ENCODE peak calls at places on chromosome 12, in six cellular contexts. H is fibroblast of mammary gland; T is CD8-positive, alpha-beta T cell; F is K562; N is heart left ventricle; U is ovary. I is an unnamed sample.

GRCh38 chr12:104555650-104556049 is 98.9 kb downstream of the CHST11 start:
- DNase-seq in H (no peak), T (no peak), F (no peak), N (no peak), U (no peak), I (no peak)

GRCh38 chr12:31118831-31119530 is 45.3 kb downstream of the DDX11 start:
- DNase-seq in H (no peak), T (no peak), F (peak), N (no peak), U (peak), I (no peak)

GRCh38 chr12:108711486-108712163 is 19.7 kb downstream of the CORO1C start:
- DNase-seq in H (no peak), T (no peak), F (no peak), N (no peak), U (no peak), I (no peak)

GRCh38 chr12:71128191-71128590 is 29.6 kb downstream of the TSPAN8 start:
- DNase-seq in H (peak), T (no peak), F (no peak), N (no peak), U (no peak), I (no peak)

GRCh38 chr12:54439521-54440255 is 20.6 kb upstream of the ITGA5 start:
- DNase-seq in H (peak), T (no peak), F (peak), N (no peak), U (no peak), I (no peak)

GRCh38 chr12:51036165-51036765 is 10.1 kb upstream of the SLC11A2 start:
- DNase-seq in H (no peak), T (no peak), F (no peak), N (no peak), U (no peak), I (no peak)

GRCh38 chr12:21627924-21628323 is 23.3 kb upstream of the GYS2 start:
- DNase-seq in H (no peak), T (no peak), F (no peak), N (peak), U (no peak), I (no peak)

GRCh38 chr12:121712462-121713256 is at the start of gene TMEM120B:
- DNase-seq in H (peak), T (peak), F (peak), N (peak), U (peak), I (peak)

GRCh38 chr12:75275702-75276101 is 54.4 kb downstream of the CAPS2 start:
- DNase-seq in H (no peak), T (no peak), F (no peak), N (no peak), U (no peak), I (no peak)

GRCh38 chr12:21552983-21553673 is 27.0 kb downstream of the SPX start:
- DNase-seq in H (no peak), T (no peak), F (no peak), N (no peak), U (no peak), I (no peak)

GRCh38 chr12:56758728-56759269 is 4.3 kb upstream of the HSD17B6 start:
- DNase-seq in H (peak), T (no peak), F (no peak), N (no peak), U (no peak), I (no peak)

GRCh38 chr12:43847427-43847826 is 11.5 kb downstream of the TMEM117 start:
- DNase-seq in H (peak), T (no peak), F (no peak), N (no peak), U (no peak), I (no peak)

GRCh38 chr12:108312885-108313203 is 26.3 kb downstream of the CMKLR1 start:
- DNase-seq in H (no peak), T (no peak), F (no peak), N (peak), U (peak), I (no peak)

GRCh38 chr12:31736472-31736871 is 7.7 kb upstream of the AMN1 start:
- DNase-seq in H (peak), T (peak), F (no peak), N (no peak), U (no peak), I (no peak)

GRCh38 chr12:47741340-47741703 is 16.0 kb upstream of the ENDOU start:
- DNase-seq in H (no peak), T (peak), F (no peak), N (peak), U (peak), I (peak)

GRCh38 chr12:119153477-119154434 is 25.0 kb upstream of the HSPB8 start:
- DNase-seq in H (peak), T (no peak), F (peak), N (no peak), U (peak), I (no peak)

GRCh38 chr12:88235183-88235833 is 93.2 kb downstream of the TMTC3 start:
- DNase-seq in H (no peak), T (no peak), F (no peak), N (no peak), U (no peak), I (no peak)

GRCh38 chr12:94134226-94134795 is 14.1 kb upstream of the PLXNC1 start:
- DNase-seq in H (peak), T (peak), F (peak), N (no peak), U (no peak), I (no peak)
- TF ChIP-seq CTCF in H (peak), T (peak), F (peak), N (peak), U (peak), I (peak)

GRCh38 chr12:93373847-93374723 is 3.6 kb upstream of the NUDT4 start:
- DNase-seq in H (no peak), T (no peak), F (no peak), N (no peak), U (no peak), I (no peak)
- H3K4me3 ChIP-seq in H (no peak), T (no peak), F (peak), N (no peak), U (no peak), I (no peak)

DNA sequence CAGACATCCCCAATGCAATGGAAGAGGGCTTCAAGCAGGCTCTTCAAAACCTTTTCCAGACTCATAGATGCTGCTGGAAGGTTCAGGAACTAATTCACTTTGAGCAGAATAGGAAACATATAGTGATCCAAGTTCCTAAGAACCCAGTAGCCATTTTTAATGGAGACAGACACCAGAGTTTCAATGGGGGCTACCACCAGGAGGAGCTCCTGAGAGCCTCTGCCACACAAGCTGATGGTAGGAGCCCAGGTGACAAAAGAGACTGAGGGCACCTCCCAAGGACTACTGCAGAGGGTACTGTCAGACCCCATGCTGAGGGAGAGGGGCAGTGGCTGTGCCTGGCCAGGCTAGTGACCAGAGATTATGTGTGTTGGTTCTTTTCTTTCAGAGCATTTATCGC is 45.9 kb downstream of the IFNG start:
- DNase-seq in H (no peak), T (no peak), F (no peak), N (no peak), U (no peak), I (no peak)
- TF ChIP-seq CTCF in H (peak), T (peak), F (peak), N (no peak), U (no peak), I (no peak)

GRCh38 chr12:77914089-77914488 is 83.4 kb downstream of the NAV3 start:
- DNase-seq in H (peak), T (no peak), F (no peak), N (no peak), U (no peak), I (no peak)

GRCh38 chr12:77916276-77916675 is 85.6 kb downstream of the NAV3 start:
- DNase-seq in H (no peak), T (no peak), F (no peak), N (no peak), U (no peak), I (no peak)
- H3K4me3 ChIP-seq in H (no peak), T (no peak), F (no peak), N (no peak), U (no peak), I (no peak)

DNA sequence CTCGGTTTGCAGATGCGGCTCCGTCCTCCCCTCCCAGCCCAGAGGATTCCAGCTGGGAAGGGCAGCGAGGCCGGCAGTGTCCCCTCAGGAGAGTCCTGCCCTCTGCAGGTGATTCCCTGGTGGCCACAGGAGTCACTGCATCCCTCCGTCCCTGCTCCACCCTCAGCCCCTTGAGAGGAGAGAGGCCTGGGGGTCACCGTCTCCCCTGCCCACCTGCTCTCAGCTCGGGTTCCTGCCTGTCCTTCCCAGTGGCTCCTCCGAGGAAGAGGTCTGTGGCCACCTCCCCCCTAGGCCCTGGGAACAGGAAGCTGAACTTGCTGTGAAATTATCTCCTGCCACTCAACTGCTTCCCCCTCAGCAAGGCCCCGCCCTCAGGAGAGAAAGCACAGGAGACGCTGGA is 12.9 kb upstream of the GALNT9 start:
- DNase-seq in H (no peak), T (no peak), F (no peak), N (no peak), U (no peak), I (no peak)
- TF ChIP-seq CTCF in H (peak), T (no peak), F (peak), N (no peak), U (no peak), I (peak)

GRCh38 chr12:112980491-112981158 is 2.3 kb downstream of the OAS2 start:
- DNase-seq in H (no peak), T (no peak), F (no peak), N (no peak), U (no peak), I (no peak)

GRCh38 chr12:112977641-112978040 is 678 bp upstream of the OAS2 start:
- DNase-seq in H (peak), T (no peak), F (no peak), N (no peak), U (no peak), I (no peak)

GRCh38 chr12:112977139-112977538 is 1.2 kb upstream of the OAS2 start:
- DNase-seq in H (no peak), T (no peak), F (no peak), N (no peak), U (no peak), I (no peak)

GRCh38 chr12:112978163-112979081 is at the start of gene OAS2:
- DNase-seq in H (peak), T (peak), F (no peak), N (peak), U (peak), I (no peak)

DNA sequence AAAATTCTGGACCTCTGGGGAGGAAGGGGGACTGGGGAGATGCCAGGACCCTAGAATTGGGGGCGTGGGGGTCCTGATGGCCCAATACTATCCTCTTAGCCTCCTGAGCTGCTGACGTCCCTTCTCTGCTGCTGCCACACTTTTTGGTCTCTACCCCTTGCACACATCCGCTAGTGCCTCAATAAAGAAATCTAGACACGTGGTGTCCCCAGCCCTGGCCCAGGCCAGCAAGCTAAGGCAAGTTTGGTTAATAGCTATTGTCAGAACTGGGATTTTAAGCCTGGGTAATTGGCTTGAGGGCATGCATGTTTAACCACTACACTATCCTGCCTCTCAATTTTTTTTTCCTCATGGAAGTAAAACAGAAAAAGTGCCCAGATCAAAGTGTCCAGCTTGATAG is 962 bp downstream of the OAS2 start:
- DNase-seq in H (no peak), T (peak), F (no peak), N (peak), U (no peak), I (no peak)
- H3K4me3 ChIP-seq in H (no peak), T (peak), F (no peak), N (peak), U (no peak), I (peak)

DNA sequence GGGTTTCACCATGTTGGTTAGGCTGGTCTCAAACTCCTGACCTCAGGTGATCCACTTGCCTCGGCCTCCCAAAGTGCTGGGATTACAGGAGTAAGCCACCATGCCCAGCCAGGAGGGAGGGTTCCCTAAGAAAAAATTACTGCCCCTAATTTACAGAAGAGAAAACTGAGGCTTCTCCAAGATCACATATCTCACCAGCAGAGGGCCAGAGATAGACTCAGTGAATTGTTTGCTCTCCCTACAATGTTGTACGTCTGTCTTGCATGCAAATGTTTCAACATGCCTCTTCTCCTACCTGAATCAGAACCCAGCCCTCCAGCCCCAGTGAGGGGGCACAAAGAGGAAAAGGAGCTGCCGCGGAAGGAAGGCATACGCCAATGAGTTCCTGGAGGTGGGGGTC is 48.3 kb upstream of the TMEM263 start:
- DNase-seq in H (no peak), T (no peak), F (no peak), N (no peak), U (no peak), I (no peak)
- TF ChIP-seq CTCF in H (peak), T (no peak), F (no peak), N (no peak), U (no peak), I (no peak)

GRCh38 chr12:114668905-114669304 is 15.1 kb downstream of the TBX3 start:
- DNase-seq in H (no peak), T (no peak), F (no peak), N (no peak), U (no peak), I (no peak)

GRCh38 chr12:114666746-114667668 is 17.0 kb downstream of the TBX3 start:
- DNase-seq in H (no peak), T (no peak), F (no peak), N (no peak), U (no peak), I (no peak)

GRCh38 chr12:114668151-114668891 is 15.7 kb downstream of the TBX3 start:
- DNase-seq in H (peak), T (no peak), F (peak), N (peak), U (peak), I (peak)

GRCh38 chr12:114669501-114670256 is 14.3 kb downstream of the TBX3 start:
- DNase-seq in H (peak), T (no peak), F (no peak), N (no peak), U (peak), I (no peak)

DNA sequence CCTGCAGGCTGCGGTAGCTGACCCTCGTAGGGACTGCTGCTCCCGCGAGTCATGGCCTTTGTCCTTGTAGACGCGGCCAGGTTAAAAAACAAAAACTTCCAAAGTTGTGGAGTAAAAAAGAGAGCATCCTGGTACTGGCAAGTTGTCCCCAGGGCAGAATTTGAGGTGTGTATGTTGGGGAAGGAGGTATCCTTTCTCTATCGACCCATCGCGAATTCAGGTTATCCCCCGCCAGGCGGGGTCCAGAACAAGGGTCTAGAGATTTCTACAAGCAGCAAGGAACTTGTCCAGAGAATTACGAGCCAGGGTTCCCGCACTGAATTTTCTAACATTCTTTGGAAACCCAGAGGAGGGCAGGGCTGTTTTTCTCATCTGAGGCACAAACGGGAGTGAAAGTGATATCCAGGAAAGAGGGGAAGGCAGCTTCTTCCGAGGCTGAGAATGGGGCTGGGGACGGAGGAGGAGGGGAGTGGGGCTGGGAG is 16.3 kb downstream of the TBX3 start:
- DNase-seq in H (no peak), T (no peak), F (no peak), N (no peak), U (no peak), I (no peak)
- H3K4me3 ChIP-seq in H (peak), T (no peak), F (no peak), N (no peak), U (peak), I (peak)

GRCh38 chr12:49949124-49949845 is 1.3 kb upstream of the AQP2 start:
- DNase-seq in H (no peak), T (no peak), F (peak), N (no peak), U (peak), I (no peak)
- TF ChIP-seq CTCF in H (no peak), T (no peak), F (no peak), N (no peak), U (no peak), I (no peak)

DNA sequence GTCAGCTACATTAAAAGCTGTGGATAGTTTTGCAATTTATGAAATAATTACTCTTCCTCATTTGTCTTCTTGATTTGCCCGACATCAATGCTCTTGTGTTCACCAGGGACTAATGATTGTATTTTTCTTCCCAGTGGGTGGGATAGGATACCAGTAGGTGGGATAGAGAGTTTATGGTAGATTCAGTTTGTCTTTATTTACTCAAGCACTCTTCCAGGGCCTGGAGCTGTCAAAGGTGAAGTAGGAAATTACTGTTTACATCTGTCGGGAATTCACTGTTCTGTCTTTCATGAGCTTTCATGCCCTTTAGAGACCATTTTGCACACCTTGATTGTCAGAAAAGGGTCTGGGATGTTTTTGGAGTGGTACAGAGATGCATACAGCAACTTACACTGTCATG is 36.7 kb downstream of the ETV6 start:
- DNase-seq in H (no peak), T (no peak), F (no peak), N (no peak), U (no peak), I (no peak)
- H3K4me3 ChIP-seq in H (no peak), T (no peak), F (no peak), N (no peak), U (no peak), I (no peak)

I was measured in dorsolateral prefrontal cortex.